ENCODE peak calls at places on chromosomes 11 and 22, in eight cellular contexts. I is adipocyte, O is mucosa of descending colon, A is adrenal gland, F is thoracic aorta, L is neural progenitor cell, E is right lobe of liver, X is HepG2. R is an unnamed sample.
A peak's percentile ranks its signal among the peaks of the same experiment; 100 is the strongest.

GRCh38 chr22:29975494-29975893 is 92.5 kb downstream of the MTMR3 start:
- DNase-seq in L (no peak), I (no peak), F (no peak), X (no peak), E (no peak), A (no peak), O (no peak), R (no peak)

GRCh38 chr22:27231266-27231665 is 570.3 kb downstream of the MN1 start:
- DNase-seq in F (no peak), O (no peak), E (no peak), L (no peak), X (no peak), I (no peak), A (no peak), R (no peak)

GRCh38 chr11:106399075-106399500 is 321.6 kb downstream of the AASDHPPT start:
- DNase-seq in X (no peak), I (peak; percentile 98), A (no peak), L (peak; percentile 42), O (peak; percentile 52), E (no peak), F (no peak), R (no peak)

GRCh38 chr22:32628626-32629587 is 154.3 kb downstream of the FBXO7 start:
- DNase-seq in L (no peak), E (peak; percentile 51), X (peak; percentile 55), O (no peak), F (no peak), A (no peak), I (peak; percentile 93), R (no peak)

GRCh38 chr11:10633261-10633660 is 60.3 kb downstream of the IRAG1 start:
- DNase-seq in O (no peak), X (no peak), E (no peak), L (no peak), F (no peak), I (no peak), A (no peak), R (no peak)

GRCh38 chr11:99535819-99536218 is 515.1 kb downstream of the CNTN5 start:
- DNase-seq in I (no peak), E (no peak), X (no peak), O (no peak), F (no peak), L (no peak), A (no peak), R (no peak)

GRCh38 chr22:16949561-16949960 is 58.5 kb downstream of the GAB4 start:
- DNase-seq in A (peak; percentile 64), L (no peak), E (no peak), X (no peak), I (no peak), F (no peak), O (no peak), R (no peak)

GRCh38 chr11:70912226-70912840 is 340.0 kb downstream of the SHANK2 start:
- DNase-seq in X (no peak), L (no peak), E (no peak), F (no peak), I (no peak), O (no peak), A (no peak), R (no peak)

GRCh38 chr11:15565846-15566245 is 451.1 kb downstream of the INSC start:
- DNase-seq in O (no peak), I (no peak), X (no peak), F (no peak), E (no peak), L (peak; percentile 17), A (no peak), R (no peak)

GRCh38 chr11:100726709-100727108 is 39.6 kb downstream of the ARHGAP42 start:
- DNase-seq in F (no peak), E (no peak), X (no peak), I (no peak), A (no peak), O (no peak), L (no peak), R (no peak)

GRCh38 chr11:65536412-65537295 is 11.8 kb downstream of the SCYL1 start:
- DNase-seq in E (no peak), O (no peak), F (no peak), A (no peak), X (no peak), L (no peak), I (no peak), R (no peak)

GRCh38 chr11:118606157-118606843 is 1.1 kb upstream of the PHLDB1 start:
- DNase-seq in L (peak; percentile 52), E (no peak), X (no peak), I (peak; percentile 20), A (no peak), F (no peak), O (no peak), R (no peak)

GRCh38 chr11:72015511-72016061 is 16.9 kb downstream of the IL18BP start:
- DNase-seq in O (no peak), E (no peak), A (no peak), L (peak; percentile 49), F (no peak), I (no peak), X (peak; percentile 13), R (no peak)

GRCh38 chr11:117588166-117588810 is 208.7 kb downstream of the DSCAML1 start:
- DNase-seq in I (no peak), F (no peak), A (no peak), L (no peak), X (no peak), O (no peak), E (no peak), R (no peak)

GRCh38 chr11:313787-314547 is at the start of gene IFITM1:
- DNase-seq in L (peak; percentile 60), O (peak; percentile 74), I (peak; percentile 89), X (no peak), F (no peak), A (no peak), E (peak; percentile 82), R (peak; percentile 69)

GRCh38 chr11:88103337-88104206 is 71.7 kb downstream of the RAB38 start:
- DNase-seq in F (no peak), O (no peak), E (peak; percentile 58), I (peak; percentile 21), X (peak; percentile 52), A (peak; percentile 61), L (peak; percentile 90), R (no peak)

GRCh38 chr11:33545941-33546340 is 154.7 kb downstream of the C11orf91 start:
- DNase-seq in O (no peak), F (no peak), L (no peak), E (no peak), X (no peak), I (peak; percentile 36), A (no peak), R (no peak)

GRCh38 chr11:62599909-62600308 is 1.8 kb downstream of the MTA2 start:
- DNase-seq in E (no peak), X (no peak), L (no peak), I (no peak), A (no peak), F (no peak), O (no peak), R (no peak)
- H3K4me1 ChIP-seq in E (peaks cover 13% of the 10 kb centered on the region), X (peaks cover 34% of the 10 kb centered on the region), L (peaks cover 30% of the 10 kb centered on the region), I (peaks cover 40% of the 10 kb centered on the region), A (peaks cover 26% of the 10 kb centered on the region), F (peaks cover 20% of the 10 kb centered on the region), O (peaks cover 28% of the 10 kb centered on the region), R (peaks cover 7% of the 10 kb centered on the region)

GRCh38 chr11:12112731-12113130 is 2.3 kb downstream of the MICAL2 start:
- DNase-seq in F (no peak), L (no peak), O (no peak), E (no peak), I (no peak), X (no peak), A (no peak), R (no peak)
- H3K4me1 ChIP-seq in F (peaks cover 30% of the 10 kb centered on the region), L (peaks cover 8% of the 10 kb centered on the region), O (peaks cover 7% of the 10 kb centered on the region), E (peaks cover 9% of the 10 kb centered on the region), I (peaks cover 17% of the 10 kb centered on the region), X (peaks cover 26% of the 10 kb centered on the region), A (peaks cover 4% of the 10 kb centered on the region), R (peaks cover 6% of the 10 kb centered on the region)

DNA sequence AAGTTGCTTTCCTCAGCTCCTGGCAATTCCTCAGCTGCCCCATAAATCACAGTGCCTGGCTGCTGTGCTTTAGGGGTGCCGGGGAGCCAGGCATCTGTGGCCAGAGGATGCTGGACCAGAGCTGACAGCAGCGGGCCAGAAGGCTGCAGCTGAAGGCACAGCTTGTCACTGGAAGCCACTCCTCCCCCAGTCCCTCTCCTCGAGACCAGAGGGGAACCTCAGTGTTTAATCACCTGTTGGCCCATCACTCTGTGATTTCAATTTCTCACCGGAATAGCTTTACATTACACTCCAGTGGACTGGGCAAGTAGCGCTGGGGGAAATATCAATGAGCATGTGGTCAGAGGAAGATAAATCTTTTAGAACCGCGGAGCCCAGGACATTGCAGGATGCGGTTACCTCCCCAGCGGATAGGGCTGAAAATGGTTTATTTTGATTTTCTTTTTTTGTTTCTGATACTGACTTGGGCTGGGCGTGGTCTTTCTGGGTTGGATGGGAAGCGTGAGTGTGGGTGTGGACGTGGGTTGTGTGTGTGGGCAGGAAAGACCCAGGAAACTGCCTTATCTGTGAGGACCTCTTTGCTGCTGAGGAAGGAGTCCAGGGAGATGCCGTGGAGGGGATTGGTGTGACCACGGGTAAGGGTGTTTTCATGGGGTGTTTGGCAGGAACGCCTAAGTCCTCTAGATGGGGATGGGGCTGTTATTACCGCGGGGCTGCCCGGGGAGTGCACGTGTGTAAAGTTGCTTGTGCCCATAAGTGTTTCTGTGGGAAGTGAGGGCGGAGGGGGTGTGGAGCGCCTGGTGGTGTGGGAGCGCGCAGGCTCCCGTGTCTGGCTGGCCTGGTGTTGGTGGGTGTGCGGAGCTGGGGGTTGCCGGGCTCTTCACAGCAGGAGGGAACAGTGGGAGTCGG is 4.0 kb downstream of the DAGLA start:
- DNase-seq in E (no peak), O (no peak), I (no peak), A (no peak), L (no peak), F (no peak), X (no peak), R (no peak)
- H3K4me1 ChIP-seq in E (no peaks in the 10 kb centered on the region), O (peaks cover 45% of the 10 kb centered on the region), I (peaks cover 32% of the 10 kb centered on the region), A (no peaks in the 10 kb centered on the region), L (peaks cover 5% of the 10 kb centered on the region), F (no peaks in the 10 kb centered on the region), X (peaks cover 78% of the 10 kb centered on the region), R (peaks cover 6% of the 10 kb centered on the region)

GRCh38 chr11:36077886-36078685 is 134.2 kb downstream of the LDLRAD3 start:
- DNase-seq in X (no peak), E (no peak), L (no peak), I (no peak), O (no peak), A (no peak), F (no peak), R (no peak)
- H3K4me1 ChIP-seq in X (no peaks in the 10 kb centered on the region), E (no peaks in the 10 kb centered on the region), L (peaks cover 17% of the 10 kb centered on the region), I (peaks cover 19% of the 10 kb centered on the region), O (no peaks in the 10 kb centered on the region), A (no peaks in the 10 kb centered on the region), F (no peaks in the 10 kb centered on the region), R (no peaks in the 10 kb centered on the region)

GRCh38 chr11:11970556-11970955 is 37.9 kb downstream of the DKK3 start:
- DNase-seq in O (no peak), L (no peak), X (no peak), E (no peak), A (no peak), F (no peak), I (no peak), R (no peak)

GRCh38 chr11:11966826-11967668 is 41.4 kb downstream of the DKK3 start:
- DNase-seq in E (peak; percentile 79), L (peak; percentile 88), O (peak; percentile 72), X (peak; percentile 54), F (no peak), A (peak; percentile 91), I (peak; percentile 59), R (peak; percentile 50)

GRCh38 chr11:11969380-11970215 is 38.8 kb downstream of the DKK3 start:
- DNase-seq in X (no peak), F (no peak), L (no peak), I (no peak), O (no peak), E (no peak), A (no peak), R (no peak)

GRCh38 chr11:11967669-11968510 is 40.5 kb downstream of the DKK3 start:
- DNase-seq in E (peak; percentile 86), O (no peak), L (no peak), X (no peak), I (no peak), A (no peak), F (no peak), R (no peak)

GRCh38 chr11:11968511-11969280 is 39.7 kb downstream of the DKK3 start:
- DNase-seq in F (no peak), E (no peak), O (no peak), L (no peak), X (no peak), I (peak; percentile 76), A (no peak), R (no peak)
- H3K4me1 ChIP-seq in F (peaks cover 10% of the 10 kb centered on the region), E (peaks cover 19% of the 10 kb centered on the region), O (no peaks in the 10 kb centered on the region), L (peaks cover 22% of the 10 kb centered on the region), X (peaks cover 6% of the 10 kb centered on the region), I (peaks cover 31% of the 10 kb centered on the region), A (peaks cover 11% of the 10 kb centered on the region), R (no peaks in the 10 kb centered on the region)